ENCODE peak calls at places on chromosomes 7 and 10, in five cellular contexts. T is A549, G is heart left ventricle, Q is transverse colon, V is stomach. R is an unnamed sample.

GRCh38 chr10:112827951-112828350 is 122.1 kb upstream of the TCF7L2 start:
- DNase-seq in G (no peak), V (no peak), Q (no peak), T (no peak), R (no peak)

GRCh38 chr10:71523756-71524155 is 127.0 kb downstream of the CDH23 start:
- DNase-seq in Q (no peak), T (no peak), V (no peak), G (peak; percentile 2), R (no peak)

GRCh38 chr10:61761825-61762217 is 99.1 kb downstream of the CABCOCO1 start:
- DNase-seq in T (no peak), G (no peak), V (no peak), Q (peak; percentile 10), R (no peak)

GRCh38 chr10:7738536-7739407 is 35.7 kb downstream of the ITIH2 start:
- DNase-seq in V (no peak), T (no peak), Q (no peak), G (no peak), R (no peak)

GRCh38 chr10:119316729-119317097 is 109.3 kb downstream of the GRK5 start:
- DNase-seq in V (no peak), Q (no peak), T (peak; percentile 94), G (peak; percentile 24), R (no peak)

GRCh38 chr10:2122431-2123124 is 385.3 kb upstream of the ADARB2 start:
- DNase-seq in T (no peak), V (no peak), Q (no peak), G (no peak), R (no peak)

GRCh38 chr10:97923057-97923456 is 73.4 kb downstream of the GOLGA7B start:
- DNase-seq in Q (no peak), V (no peak), G (peak; percentile 24), T (no peak), R (no peak)

GRCh38 chr7:17601921-17602320 is 303.5 kb downstream of the AHR start:
- DNase-seq in V (no peak), G (no peak), T (no peak), Q (no peak), R (no peak)

GRCh38 chr10:102593074-102593803 is 51.0 kb upstream of the TRIM8 start:
- DNase-seq in G (no peak), Q (no peak), V (no peak), T (no peak), R (no peak)

GRCh38 chr7:155303897-155304296 is 6.2 kb downstream of the INSIG1 start:
- DNase-seq in Q (no peak), G (no peak), T (no peak), V (no peak), R (no peak)
- TF ChIP-seq POLR2A in Q (no peak), G (no peak), T (no peak), V (no peak), R (no peak)

DNA sequence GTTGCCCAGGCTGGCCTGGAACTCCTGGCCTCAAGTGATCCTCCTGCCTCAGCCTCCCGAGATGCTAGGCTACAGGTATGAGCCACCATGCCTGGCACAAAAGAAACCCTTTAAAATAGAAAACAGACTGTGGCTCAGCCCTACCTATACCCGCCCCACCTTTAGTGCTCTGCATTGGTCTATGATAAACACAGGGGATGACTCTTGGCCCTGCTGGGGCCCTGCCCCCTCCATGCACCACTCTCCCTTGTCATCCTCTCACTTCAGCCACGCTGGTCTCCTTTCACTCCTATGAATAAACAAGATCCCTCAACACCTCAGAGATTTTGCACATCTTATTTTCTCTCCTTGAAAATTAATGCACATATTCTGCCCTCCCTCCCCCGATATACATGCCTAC is 251.4 kb upstream of the KLF14 start:
- DNase-seq in T (no peak), Q (no peak), G (no peak), V (no peak), R (no peak)
- H3K4me1 ChIP-seq in T (peaks cover 68% of the 10 kb centered on the region), Q (peaks cover 44% of the 10 kb centered on the region), G (peaks cover 30% of the 10 kb centered on the region), V (peaks cover 72% of the 10 kb centered on the region), R (peaks cover 23% of the 10 kb centered on the region)

GRCh38 chr10:88272186-88272585 is 310.9 kb downstream of the RNLS start:
- DNase-seq in Q (no peak), G (no peak), V (no peak), T (no peak), R (no peak)

GRCh38 chr10:88270871-88271713 is 312.0 kb downstream of the RNLS start:
- DNase-seq in T (no peak), G (peak; percentile 57), Q (no peak), V (no peak), R (peak; percentile 15)

GRCh38 chr10:88273567-88273966 is 309.6 kb downstream of the RNLS start:
- DNase-seq in Q (no peak), T (no peak), G (no peak), V (no peak), R (no peak)

GRCh38 chr10:88270061-88270808 is 312.9 kb downstream of the RNLS start:
- DNase-seq in T (no peak), G (no peak), V (no peak), Q (no peak), R (no peak)

GRCh38 chr10:88271736-88272135 is 311.4 kb downstream of the RNLS start:
- DNase-seq in Q (no peak), G (no peak), T (no peak), V (no peak), R (no peak)
- TF ChIP-seq POLR2A in Q (no peak), G (no peak), T (no peak), V (no peak), R (no peak)

DNA sequence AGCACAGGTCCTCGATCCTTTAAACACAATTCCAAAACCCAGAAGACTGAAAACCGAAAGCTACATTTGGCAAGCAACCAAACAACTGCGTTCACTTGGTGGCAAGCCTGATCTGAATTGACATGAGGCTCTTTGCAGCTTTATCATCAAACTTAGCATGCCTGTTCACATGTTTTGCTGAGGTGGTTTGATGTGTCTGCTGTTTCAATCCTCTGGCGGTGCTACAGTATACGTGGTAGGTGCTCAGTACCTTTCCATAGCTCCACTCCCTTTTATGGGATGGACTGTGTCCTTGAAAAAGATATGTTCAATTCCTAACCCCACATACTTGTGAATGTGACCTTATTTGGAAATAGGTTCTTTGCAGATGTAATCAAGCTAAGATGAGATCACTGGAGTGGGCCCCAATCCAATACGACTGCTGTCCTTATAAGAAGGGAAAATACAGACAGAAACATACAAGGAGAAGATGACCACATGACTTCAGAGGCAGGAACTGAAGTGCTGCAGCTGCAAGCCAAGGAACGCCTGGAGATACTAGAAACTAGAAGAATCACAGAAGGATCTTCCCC is 33.4 kb downstream of the CCDC6 start:
- DNase-seq in V (no peak), G (no peak), T (peak; percentile 17), Q (peak; percentile 49), R (no peak)
- H3K4me1 ChIP-seq in V (peaks cover 29% of the 10 kb centered on the region), G (peaks cover 9% of the 10 kb centered on the region), T (peaks cover 8% of the 10 kb centered on the region), Q (peaks cover 36% of the 10 kb centered on the region), R (peaks cover 12% of the 10 kb centered on the region)

GRCh38 chr7:8612584-8612983 is 179.2 kb downstream of the NXPH1 start:
- DNase-seq in V (no peak), T (no peak), G (no peak), Q (no peak), R (no peak)

GRCh38 chr7:8620169-8620568 is 186.8 kb downstream of the NXPH1 start:
- DNase-seq in T (no peak), V (no peak), G (no peak), Q (no peak), R (no peak)

GRCh38 chr7:8618441-8619070 is 185.1 kb downstream of the NXPH1 start:
- DNase-seq in T (no peak), V (no peak), Q (no peak), G (no peak), R (no peak)
- TF ChIP-seq POLR2A in T (no peak), V (no peak), Q (no peak), G (no peak), R (no peak)

DNA sequence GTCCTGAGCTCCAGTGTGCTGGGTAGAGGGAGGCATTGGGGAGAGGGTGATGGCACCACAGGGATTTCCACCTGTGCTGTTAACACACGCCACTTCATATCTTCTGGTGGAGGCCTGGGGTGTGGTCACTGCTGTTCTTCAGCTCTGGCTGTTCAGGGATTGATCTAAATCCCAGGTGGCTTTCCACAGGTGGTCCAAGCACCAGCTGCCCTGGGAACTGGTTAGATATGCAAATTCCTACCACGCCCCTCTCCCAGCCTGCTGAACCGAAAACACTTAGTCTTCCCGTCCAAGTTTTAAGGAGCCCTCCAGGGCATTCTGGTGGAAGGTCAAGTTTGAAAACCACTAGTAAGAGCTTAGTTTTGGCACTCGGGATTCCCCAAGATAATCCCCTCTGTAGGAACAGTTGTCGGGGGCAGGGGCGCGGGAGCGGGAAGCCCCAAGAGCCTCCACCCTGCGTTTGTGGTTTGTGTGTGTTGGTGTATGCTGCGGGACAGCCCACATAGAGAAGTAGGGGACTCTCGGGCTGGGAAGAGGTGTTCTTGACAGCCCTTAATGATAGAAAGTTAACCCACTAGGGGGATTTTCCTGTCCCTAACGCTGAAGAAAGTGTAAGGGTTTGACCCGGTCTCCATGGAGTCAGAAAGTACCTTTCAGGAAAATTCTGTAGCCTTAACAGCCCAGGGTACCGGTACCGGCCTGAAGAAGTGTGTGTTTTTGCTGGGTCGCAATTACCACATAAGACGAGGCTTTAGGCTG is 5.1 kb downstream of the DEPP1 start:
- DNase-seq in V (no peak), G (no peak), Q (no peak), T (no peak), R (peak; percentile 26)
- H3K4me1 ChIP-seq in V (peaks cover 49% of the 10 kb centered on the region), G (peaks cover 54% of the 10 kb centered on the region), Q (peaks cover 33% of the 10 kb centered on the region), T (peaks cover 20% of the 10 kb centered on the region), R (peaks cover 15% of the 10 kb centered on the region)

DNA sequence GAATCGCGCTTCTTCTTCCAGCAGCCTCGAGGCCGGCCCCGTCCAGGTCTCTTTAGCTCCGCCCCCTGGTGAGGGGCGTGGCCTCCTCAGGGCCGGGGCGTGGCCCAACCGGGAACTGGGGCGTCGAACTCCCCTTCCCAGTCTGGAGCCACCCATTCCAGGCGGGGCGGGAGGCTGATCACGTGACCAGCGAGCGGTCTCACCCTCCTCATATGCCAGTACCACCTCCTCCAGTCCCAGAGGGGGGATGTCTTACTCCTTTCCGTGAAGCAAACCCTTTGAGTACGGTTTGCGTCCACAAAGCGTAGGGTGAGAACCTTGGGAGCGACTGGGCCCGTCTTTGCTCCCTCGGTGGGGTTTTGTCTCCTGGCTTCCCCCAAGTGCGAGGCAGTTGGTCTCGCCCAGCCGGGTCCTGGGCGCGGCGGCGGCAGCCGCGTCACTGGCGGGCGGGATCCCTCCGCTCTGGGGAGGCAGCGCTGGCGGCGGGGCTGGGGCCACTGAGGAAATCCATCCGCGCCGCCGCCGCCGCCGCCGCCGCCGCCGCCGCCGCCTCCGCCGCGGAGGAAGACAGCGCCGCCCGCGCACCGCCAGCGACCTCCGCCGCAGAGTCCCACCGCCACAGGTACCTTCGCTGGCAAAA is at the start of gene GNB2:
- DNase-seq in Q (peak; percentile 100), T (peak; percentile 100), V (peak; percentile 99), G (peak; percentile 100), R (peak; percentile 100)
- TF ChIP-seq POLR2A in Q (peak; percentile 25), T (peak; percentile 26), V (no peak), G (peak; percentile 34), R (peak; percentile 91)

DNA sequence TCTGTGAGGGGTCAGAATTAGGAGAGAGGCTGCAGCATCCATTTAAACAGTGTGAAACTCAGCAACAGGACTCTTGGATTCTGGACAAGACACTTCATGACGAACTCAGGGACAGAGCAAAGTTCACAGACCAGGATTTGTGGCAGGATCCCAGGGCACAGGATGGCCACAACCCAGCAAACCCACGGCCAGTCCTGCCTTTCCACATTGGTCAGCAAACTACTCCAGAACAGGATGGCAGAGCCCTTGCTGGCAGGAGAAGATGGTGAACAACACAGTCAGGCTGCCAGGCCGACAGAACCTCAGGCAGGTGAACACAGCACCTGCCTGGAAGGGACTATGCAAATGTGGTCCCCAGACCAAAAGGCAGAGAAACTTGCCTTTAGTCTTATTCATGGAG is 34.4 kb downstream of the VSTM4 start:
- DNase-seq in Q (no peak), G (no peak), T (no peak), V (peak; percentile 15), R (no peak)
- H3K4me1 ChIP-seq in Q (no peaks in the 10 kb centered on the region), G (peaks cover 22% of the 10 kb centered on the region), T (no peaks in the 10 kb centered on the region), V (peaks cover 13% of the 10 kb centered on the region), R (peaks cover 39% of the 10 kb centered on the region)

R was measured in ovary.